ENCODE peak calls at places on chromosome 4, in nine cellular contexts. H is hepatocyte, W is left lung, R is spleen, S is psoas muscle, D is SK-N-SH, B is breast epithelium, L is HCT116, F is testis. Q is an unnamed sample.

GRCh38 chr4:77358315-77358928 is 201.4 kb downstream of the CCNG2 start:
- DNase-seq in F (peak; percentile 14), B (no peak), W (no peak), R (no peak), D (peak; percentile 42), S (no peak), L (peak; percentile 16), H (peak; percentile 71), Q (peak; percentile 61)

GRCh38 chr4:175998782-175999181 is 66.9 kb upstream of the WDR17 start:
- DNase-seq in L (peak; percentile 47), S (no peak), F (no peak), D (no peak), B (no peak), H (no peak), W (no peak), R (no peak), Q (peak; percentile 83)

GRCh38 chr4:48247142-48247877 is 22.3 kb downstream of the TEC start:
- DNase-seq in S (no peak), H (no peak), L (no peak), W (no peak), F (no peak), D (no peak), B (no peak), R (no peak), Q (no peak)

GRCh38 chr4:73533515-73534422 is 52.2 kb downstream of the AFM start:
- DNase-seq in B (no peak), L (no peak), S (no peak), D (no peak), F (no peak), H (peak; percentile 40), R (no peak), W (no peak), Q (no peak)

GRCh38 chr4:168574581-168575295 is 77.9 kb downstream of the PALLD start:
- DNase-seq in R (no peak), F (no peak), L (peak; percentile 95), W (no peak), B (no peak), H (no peak), D (no peak), S (no peak), Q (no peak)

GRCh38 chr4:52868138-52868537 is 6.0 kb downstream of the RASL11B start:
- DNase-seq in L (no peak), W (peak; percentile 43), F (peak; percentile 77), D (peak; percentile 60), R (no peak), B (no peak), H (peak; percentile 46), S (peak; percentile 60), Q (peak; percentile 85)

GRCh38 chr4:176469546-176469945 is 149.8 kb downstream of the SPCS3 start:
- DNase-seq in H (no peak), S (no peak), D (no peak), W (no peak), B (no peak), F (no peak), L (no peak), R (no peak), Q (no peak)

GRCh38 chr4:137156054-137156453 is 376.2 kb downstream of the PCDH18 start:
- DNase-seq in F (no peak), S (no peak), B (no peak), W (no peak), D (no peak), L (no peak), R (no peak), H (no peak), Q (no peak)

GRCh38 chr4:121938282-121939092 is 13.4 kb downstream of the TRPC3 start:
- DNase-seq in S (no peak), L (no peak), H (no peak), D (no peak), F (no peak), R (no peak), B (no peak), W (no peak), Q (no peak)

GRCh38 chr4:121946644-121947043 is 5.2 kb downstream of the TRPC3 start:
- DNase-seq in D (no peak), S (no peak), F (no peak), H (no peak), B (no peak), L (no peak), W (no peak), R (no peak), Q (no peak)

GRCh38 chr4:121939690-121940089 is 12.2 kb downstream of the TRPC3 start:
- DNase-seq in W (no peak), B (no peak), R (no peak), L (no peak), D (no peak), H (peak; percentile 16), S (no peak), F (no peak), Q (peak; percentile 49)

GRCh38 chr4:121943941-121944340 is 7.9 kb downstream of the TRPC3 start:
- DNase-seq in F (no peak), B (no peak), W (no peak), R (no peak), D (peak; percentile 48), H (no peak), L (no peak), S (no peak), Q (peak; percentile 91)
- TF ChIP-seq CTCF in F (no peak), B (no peak), W (no peak), R (no peak), D (peak; percentile 56), H (peak; percentile 16), L (peak; percentile 56), S (no peak), Q (peak; percentile 82)

GRCh38 chr4:57068237-57068981 is 41.8 kb downstream of the IGFBP7 start:
- DNase-seq in W (no peak), S (no peak), L (no peak), F (no peak), R (no peak), B (no peak), H (no peak), D (no peak), Q (no peak)

GRCh38 chr4:57063518-57063917 is 46.7 kb downstream of the IGFBP7 start:
- DNase-seq in S (no peak), L (no peak), F (no peak), D (no peak), R (no peak), H (no peak), W (no peak), B (no peak), Q (no peak)

GRCh38 chr4:57065730-57066482 is 44.3 kb downstream of the IGFBP7 start:
- DNase-seq in L (no peak), B (no peak), F (no peak), D (no peak), R (no peak), S (no peak), W (no peak), H (no peak), Q (no peak)

GRCh38 chr4:57064120-57064519 is 46.1 kb downstream of the IGFBP7 start:
- DNase-seq in S (no peak), F (no peak), W (no peak), B (no peak), H (no peak), D (no peak), L (no peak), R (no peak), Q (no peak)

GRCh38 chr4:57064811-57065711 is 45.1 kb downstream of the IGFBP7 start:
- DNase-seq in H (no peak), R (no peak), D (peak; percentile 50), L (no peak), B (peak; percentile 27), S (peak; percentile 74), W (peak; percentile 51), F (peak; percentile 78), Q (no peak)
- H3K4me3 ChIP-seq in H (no peak overlapping the region), R (no peak overlapping the region), D (no peak overlapping the region), L (no peak overlapping the region), B (no peak overlapping the region), S (no peak overlapping the region), W (no peak overlapping the region), F (no peak overlapping the region), Q (no peak overlapping the region)

GRCh38 chr4:75786938-75787337 is 62.6 kb downstream of the USO1 start:
- DNase-seq in W (no peak), H (no peak), R (no peak), S (no peak), B (no peak), F (no peak), L (no peak), D (no peak), Q (no peak)

GRCh38 chr4:75786526-75786925 is 62.1 kb downstream of the USO1 start:
- DNase-seq in F (no peak), B (no peak), L (no peak), R (no peak), W (no peak), S (no peak), H (no peak), D (no peak), Q (no peak)

GRCh38 chr4:75777589-75777988 is 53.2 kb downstream of the USO1 start:
- DNase-seq in H (no peak), S (no peak), B (no peak), R (no peak), L (no peak), D (no peak), W (no peak), F (no peak), Q (no peak)

GRCh38 chr4:75779059-75779757 is 54.8 kb downstream of the USO1 start:
- DNase-seq in S (no peak), D (no peak), B (no peak), W (no peak), L (no peak), H (no peak), F (no peak), R (no peak), Q (no peak)

GRCh38 chr4:75781328-75781727 is 57.0 kb downstream of the USO1 start:
- DNase-seq in S (no peak), D (no peak), B (no peak), L (no peak), H (no peak), R (no peak), W (no peak), F (no peak), Q (no peak)
- H3K27ac ChIP-seq in S (no peak overlapping the region), D (no peak overlapping the region), B (no peak overlapping the region), L (no peak overlapping the region), H (no peak overlapping the region), R (no peak overlapping the region), W (no peak overlapping the region), F (no peak overlapping the region), Q (no peak overlapping the region)

GRCh38 chr4:7295201-7295916 is 103.0 kb downstream of the SORCS2 start:
- DNase-seq in F (peak; percentile 48), D (peak; percentile 46), R (no peak), W (peak; percentile 53), H (no peak), B (no peak), S (no peak), L (no peak), Q (no peak)

GRCh38 chr4:7296661-7297335 is 104.5 kb downstream of the SORCS2 start:
- DNase-seq in D (no peak), W (no peak), L (no peak), B (no peak), S (no peak), F (no peak), H (no peak), R (no peak), Q (no peak)

GRCh38 chr4:7297374-7297773 is 105.0 kb downstream of the SORCS2 start:
- DNase-seq in D (no peak), L (no peak), S (no peak), W (no peak), B (no peak), R (no peak), H (no peak), F (no peak), Q (no peak)

GRCh38 chr4:7297881-7298280 is 105.5 kb downstream of the SORCS2 start:
- DNase-seq in R (no peak), S (no peak), H (no peak), L (no peak), W (no peak), F (no peak), B (no peak), D (no peak), Q (no peak)

GRCh38 chr4:7295917-7296660 is 103.8 kb downstream of the SORCS2 start:
- DNase-seq in R (no peak), F (peak; percentile 51), W (no peak), D (peak; percentile 82), S (peak; percentile 68), B (no peak), H (peak; percentile 29), L (peak; percentile 10), Q (peak; percentile 71)
- TF ChIP-seq CTCF in R (no peak), F (no peak), W (peak; percentile 28), D (peak; percentile 69), S (peak; percentile 67), B (no peak), H (peak; percentile 64), L (peak; percentile 49), Q (peak; percentile 79)

Q was measured in endodermal cell.